ENCODE peak calls at places on chromosomes 16 and 17, in six cellular contexts. E, K, B, A, X and G are unnamed samples.

GRCh38 chr17:38590988-38591758 is 14.6 kb downstream of the SRCIN1 start:
- DNase-seq in B (no peak), A (no peak), K (no peak), E (no peak), X (no peak), G (peak; percentile 66)

GRCh38 chr16:14307623-14308356 is 236.7 kb downstream of the MRTFB start:
- DNase-seq in X (peak; percentile 58), E (no peak), B (peak; percentile 49), A (no peak), K (no peak), G (peak; percentile 62)

GRCh38 chr17:62855136-62855535 is 47.0 kb upstream of the MARCHF10 start:
- DNase-seq in B (no peak), K (no peak), A (no peak), X (no peak), E (no peak), G (peak; percentile 4)

GRCh38 chr17:35313875-35314409 is 59.5 kb downstream of the SLFN11 start:
- DNase-seq in A (no peak), E (peak; percentile 19), X (no peak), K (no peak), B (no peak), G (no peak)

GRCh38 chr16:9235837-9236236 is 144.4 kb downstream of the HAPSTR1 start:
- DNase-seq in K (no peak), A (no peak), E (no peak), B (no peak), X (no peak), G (no peak)

GRCh38 chr17:50181155-50181554 is 15.3 kb downstream of the SGCA start:
- DNase-seq in B (no peak), E (no peak), A (no peak), K (no peak), X (no peak), G (no peak)

GRCh38 chr17:64527914-64528313 is 21.1 kb downstream of the CEP95 start:
- DNase-seq in X (no peak), A (no peak), B (no peak), E (no peak), K (no peak), G (no peak)

GRCh38 chr17:44307387-44308186 is 814 bp upstream of the RUNDC3A start:
- DNase-seq in X (no peak), B (peak; percentile 39), E (no peak), K (no peak), A (peak; percentile 67), G (no peak)

GRCh38 chr16:80681436-80681835 is 123.0 kb downstream of the CDYL2 start:
- DNase-seq in X (no peak), B (no peak), A (no peak), E (no peak), K (no peak), G (no peak)

GRCh38 chr17:63132509-63132911 is 166.5 kb downstream of the TANC2 start:
- DNase-seq in B (no peak), X (no peak), A (no peak), K (no peak), E (no peak), G (no peak)

GRCh38 chr16:72884037-72884436 is 163.9 kb downstream of the ZFHX3 start:
- DNase-seq in A (no peak), B (peak; percentile 52), X (no peak), E (no peak), K (no peak), G (no peak)

GRCh38 chr16:66936462-66936861 is 1.1 kb downstream of the CES2 start:
- DNase-seq in K (no peak), A (no peak), E (no peak), B (no peak), X (no peak), G (peak; percentile 79)

GRCh38 chr16:50198802-50199410 is 45.8 kb downstream of the TENT4B start:
- DNase-seq in B (no peak), X (no peak), A (no peak), E (no peak), K (no peak), G (no peak)

GRCh38 chr16:53822936-53823529 is 119.1 kb downstream of the FTO start:
- DNase-seq in A (no peak), X (no peak), B (peak; percentile 23), E (peak; percentile 16), K (no peak), G (no peak)

GRCh38 chr17:48555616-48556533 is 11.0 kb upstream of the HOXB2 start:
- DNase-seq in K (no peak), B (no peak), E (no peak), X (no peak), A (peak; percentile 52), G (no peak)